ENCODE peak calls at places on chromosomes 6 and 20, in nine cellular contexts. W is fibroblast of lung; E is effector CD4-positive, alpha-beta T cell; Z is dermis blood vessel endothelial cell; B is activated CD8-positive, alpha-beta T cell treated with anti-CD3 and anti-CD28 coated beads, Interleukin-2, amount 10 ng/mL, durations not matched to agents 7 days and 5 days; G is tibial artery; L is Kasumi-1; P is H54; R is adrenal gland. X is an unnamed sample.

GRCh38 chr6:16237242-16237641 is 1.1 kb upstream of the GMPR start:
- DNase-seq in L (no peak), B (no peak), E (no peak), R (no peak), W (no peak), P (no peak), G (no peak), Z (no peak), X (no peak)

GRCh38 chr6:148927581-148927980 is 180.8 kb downstream of the UST start:
- DNase-seq in B (no peak), R (no peak), W (no peak), G (no peak), E (no peak), L (no peak), Z (no peak), P (no peak), X (no peak)

GRCh38 chr6:36954262-36954931 is at the start of gene PI16:
- DNase-seq in Z (no peak), P (no peak), E (no peak), B (peak; percentile 48), G (no peak), R (no peak), W (no peak), L (peak; percentile 89), X (no peak)

GRCh38 chr6:31216208-31216898 is 45.9 kb upstream of the POU5F1 start:
- DNase-seq in P (no peak), B (no peak), Z (no peak), W (no peak), R (no peak), L (peak; percentile 95), G (no peak), E (no peak), X (no peak)

GRCh38 chr6:150201791-150202329 is 59.0 kb downstream of the PPP1R14C start:
- DNase-seq in R (no peak), Z (no peak), B (no peak), W (no peak), P (no peak), G (no peak), E (no peak), L (no peak), X (no peak)

GRCh38 chr20:62642666-62643520 is 590 bp downstream of the SLCO4A1 start:
- DNase-seq in Z (peak; percentile 41), E (peak; percentile 48), P (no peak), G (no peak), R (no peak), L (peak; percentile 40), W (peak; percentile 28), B (peak; percentile 75), X (no peak)

GRCh38 chr6:6856538-6857523 is 250.9 kb upstream of the RREB1 start:
- DNase-seq in P (no peak), B (peak; percentile 66), Z (peak; percentile 45), G (peak; percentile 54), W (no peak), R (peak; percentile 72), E (no peak), L (no peak), X (no peak)

GRCh38 chr20:33343521-33343920 is 57.8 kb downstream of the CDK5RAP1 start:
- DNase-seq in P (no peak), L (no peak), R (no peak), W (no peak), G (no peak), B (no peak), Z (no peak), E (no peak), X (no peak)

GRCh38 chr20:20459726-20460125 is 91.8 kb downstream of the INSM1 start:
- DNase-seq in G (no peak), E (no peak), P (peak; percentile 16), W (no peak), B (no peak), R (no peak), L (no peak), Z (no peak), X (no peak)

GRCh38 chr6:39568896-39569295 is 156.3 kb downstream of the KIF6 start:
- DNase-seq in W (peak; percentile 68), B (no peak), P (no peak), Z (no peak), L (no peak), E (no peak), G (no peak), R (no peak), X (no peak)

GRCh38 chr6:160967833-160968232 is 23.7 kb upstream of the MAP3K4 start:
- DNase-seq in P (no peak), B (no peak), R (no peak), W (no peak), Z (no peak), E (no peak), G (no peak), L (no peak), X (no peak)

GRCh38 chr20:46010491-46011405 is 2.0 kb downstream of the MMP9 start:
- DNase-seq in R (no peak), L (no peak), W (no peak), Z (no peak), E (peak; percentile 51), P (no peak), B (peak; percentile 56), G (no peak), X (no peak)

GRCh38 chr20:58099956-58100730 is 128.3 kb downstream of the ANKRD60 start:
- DNase-seq in L (no peak), W (no peak), Z (no peak), P (no peak), R (no peak), G (no peak), E (no peak), B (no peak), X (no peak)

GRCh38 chr6:149317656-149318571 is at the start of gene TAB2:
- DNase-seq in E (peak; percentile 64), W (no peak), Z (peak; percentile 40), B (peak; percentile 79), P (no peak), L (peak; percentile 26), R (no peak), G (peak; percentile 25), X (peak; percentile 83)

GRCh38 chr20:54219751-54220426 is 12.0 kb downstream of the PFDN4 start:
- DNase-seq in G (no peak), P (no peak), R (no peak), E (no peak), W (peak; percentile 39), B (no peak), L (peak; percentile 35), Z (peak; percentile 72), X (no peak)

GRCh38 chr20:11373391-11373790 is 544.3 kb upstream of the BTBD3 start:
- DNase-seq in B (no peak), W (peak; percentile 35), Z (no peak), E (no peak), R (no peak), L (no peak), P (no peak), G (no peak), X (no peak)

GRCh38 chr6:43708857-43709653 is 21.5 kb upstream of the MRPS18A start:
- DNase-seq in R (peak; percentile 46), L (no peak), G (no peak), Z (peak; percentile 39), P (no peak), E (no peak), W (peak; percentile 87), B (no peak), X (no peak)

GRCh38 chr6:134517145-134517658 is 199.3 kb upstream of the SGK1 start:
- DNase-seq in G (peak; percentile 75), W (peak; percentile 86), R (peak; percentile 84), L (peak; percentile 71), P (peak; percentile 41), Z (peak; percentile 82), E (no peak), B (no peak), X (no peak)

GRCh38 chr20:16491277-16491912 is 81.9 kb downstream of the KIF16B start:
- DNase-seq in R (peak; percentile 84), P (no peak), W (peak; percentile 59), Z (peak; percentile 7), L (no peak), G (peak; percentile 35), E (no peak), B (no peak), X (no peak)

GRCh38 chr6:13916230-13916944 is 8.4 kb upstream of the RNF182 start:
- DNase-seq in L (no peak), G (no peak), B (no peak), E (no peak), Z (peak; percentile 51), R (no peak), W (peak; percentile 67), P (no peak), X (no peak)

GRCh38 chr6:73340048-73340447 is 14.0 kb downstream of the DPPA5 start:
- DNase-seq in R (no peak), P (no peak), G (no peak), W (peak; percentile 24), E (no peak), B (no peak), Z (no peak), L (no peak), X (no peak)

GRCh38 chr6:158818008-158818579 is 1.1 kb downstream of the EZR start:
- DNase-seq in Z (peak; percentile 87), B (peak; percentile 77), R (peak; percentile 86), E (peak; percentile 77), L (peak; percentile 30), W (peak; percentile 80), G (peak; percentile 73), P (peak; percentile 38), X (peak; percentile 30)

GRCh38 chr6:2102316-2102883 is 143.0 kb downstream of the GMDS start:
- DNase-seq in L (peak; percentile 1), G (no peak), E (no peak), B (no peak), W (no peak), P (no peak), R (no peak), Z (peak; percentile 46), X (no peak)

GRCh38 chr6:167856999-167857660 is 30.4 kb downstream of the AFDN start:
- DNase-seq in Z (peak; percentile 56), G (no peak), L (no peak), P (no peak), B (no peak), W (peak; percentile 64), R (no peak), E (no peak), X (no peak)

GRCh38 chr6:32940656-32941411 is at the start of gene HLA-DMB:
- DNase-seq in L (peak; percentile 30), W (peak; percentile 64), R (peak; percentile 73), E (peak; percentile 36), Z (peak; percentile 89), P (peak; percentile 87), B (peak; percentile 73), G (peak; percentile 62), X (peak; percentile 22)

GRCh38 chr6:159257846-159258245 is 88.6 kb downstream of the FNDC1 start:
- DNase-seq in Z (no peak), L (no peak), R (no peak), B (no peak), W (peak; percentile 23), E (no peak), G (peak; percentile 73), P (no peak), X (no peak)

GRCh38 chr6:134077301-134077700 is 24.9 kb upstream of the SLC2A12 start:
- DNase-seq in L (peak; percentile 53), R (no peak), Z (peak; percentile 42), B (no peak), W (peak; percentile 91), E (no peak), G (no peak), P (no peak), X (no peak)

GRCh38 chr6:104404377-104404776 is 455.3 kb downstream of the HACE1 start:
- DNase-seq in R (no peak), G (no peak), P (no peak), W (no peak), B (no peak), L (no peak), E (no peak), Z (no peak), X (no peak)

GRCh38 chr6:157996201-157996712 is 14.6 kb downstream of the SYNJ2 start:
- DNase-seq in P (no peak), L (no peak), E (no peak), R (no peak), Z (peak; percentile 50), G (no peak), W (no peak), B (no peak), X (no peak)

GRCh38 chr20:19817017-19817416 is 59.0 kb downstream of the RIN2 start:
- DNase-seq in Z (peak; percentile 100), W (peak; percentile 95), L (no peak), E (no peak), R (peak; percentile 22), P (peak; percentile 24), B (no peak), G (no peak), X (no peak)

X was measured in amygdala.